ENCODE peak calls at places on chromosomes 12 and 14, in eight cellular contexts. Q, H, D, A, G, U, N and T are unnamed samples.

GRCh38 chr14:68497016-68497415 is 295.9 kb downstream of the ZFP36L1 start:
- DNase-seq in Q (no peak), H (no peak), D (no peak), A (no peak), G (no peak), U (no peak), N (no peak), T (no peak)

GRCh38 chr12:8648598-8649205 is 13.9 kb downstream of the MFAP5 start:
- DNase-seq in Q (peak; percentile 91), H (no peak), D (peak; percentile 78), A (no peak), G (no peak), U (no peak), N (no peak), T (no peak)

GRCh38 chr14:104318558-104319488 is 180.4 kb downstream of the KIF26A start:
- DNase-seq in Q (no peak), H (no peak), D (no peak), A (no peak), G (no peak), U (no peak), N (no peak), T (no peak)

GRCh38 chr12:47273191-47273626 is 193.4 kb upstream of the AMIGO2 start:
- DNase-seq in Q (no peak), H (no peak), D (no peak), A (no peak), G (no peak), U (no peak), N (no peak), T (no peak)

GRCh38 chr12:124646385-124647230 is 79.2 kb upstream of the NCOR2 start:
- DNase-seq in Q (no peak), H (no peak), D (peak; percentile 74), A (no peak), G (peak; percentile 14), U (no peak), N (no peak), T (no peak)

GRCh38 chr14:104795468-104795780 is at the start of gene AKT1:
- DNase-seq in Q (no peak), H (no peak), D (no peak), A (no peak), G (no peak), U (no peak), N (no peak), T (no peak)

GRCh38 chr12:55931317-55931779 is 386 bp downstream of the DGKA start:
- DNase-seq in Q (no peak), H (peak; percentile 25), D (no peak), A (no peak), G (no peak), U (no peak), N (no peak), T (no peak)

GRCh38 chr12:44875954-44876553 is at the start of gene NELL2:
- DNase-seq in Q (peak; percentile 78), H (peak; percentile 77), D (peak; percentile 74), A (peak; percentile 93), G (peak; percentile 54), U (peak; percentile 54), N (no peak), T (peak; percentile 51)

GRCh38 chr14:92630367-92630766 is 116.8 kb downstream of the RIN3 start:
- DNase-seq in Q (no peak), H (peak; percentile 1), D (no peak), A (no peak), G (no peak), U (no peak), N (no peak), T (no peak)

GRCh38 chr14:96204151-96205058 is at the start of gene BDKRB2:
- DNase-seq in Q (no peak), H (peak; percentile 91), D (peak; percentile 18), A (peak; percentile 92), G (no peak), U (peak; percentile 71), N (peak; percentile 55), T (no peak)

GRCh38 chr12:24596768-24597388 is 352.0 kb downstream of the BCAT1 start:
- DNase-seq in Q (no peak), H (peak; percentile 27), D (no peak), A (peak; percentile 76), G (no peak), U (peak; percentile 60), N (peak; percentile 28), T (no peak)